ENCODE peak calls at places on chromosomes 4 and X, in five cellular contexts. N is type B pancreatic cell, V is fibroblast of the aortic adventitia, J is pancreas, I is fibroblast of mammary gland. H is an unnamed sample.
A peak's percentile ranks its signal among the peaks of the same experiment; 100 is the strongest.

GRCh38 chr4:11765849-11766453 is 337.3 kb upstream of the HS3ST1 start:
- DNase-seq in I (peak; percentile 59), J (no peak), N (no peak), V (peak; percentile 69), H (no peak)

GRCh38 chrX:40086569-40087335 is 11.0 kb downstream of the BCOR start:
- DNase-seq in N (no peak), J (peak; percentile 53), I (no peak), V (no peak), H (no peak)

GRCh38 chr4:77430847-77431246 is 174.8 kb upstream of the CXCL13 start:
- DNase-seq in N (no peak), I (no peak), J (no peak), V (no peak), H (no peak)

GRCh38 chr4:169283114-169283509 is 12.4 kb upstream of the SH3RF1 start:
- DNase-seq in N (no peak), J (no peak), I (peak; percentile 92), V (peak; percentile 96), H (no peak)

GRCh38 chr4:105215609-105216313 is 69.1 kb downstream of the TET2 start:
- DNase-seq in J (no peak), V (no peak), I (peak; percentile 30), N (no peak), H (no peak)

GRCh38 chr4:82613111-82613510 is 51.3 kb upstream of the TMEM150C start:
- DNase-seq in J (no peak), N (no peak), I (no peak), V (no peak), H (no peak)

GRCh38 chrX:40644821-40645358 is 2.5 kb downstream of the CXorf38 start:
- DNase-seq in N (no peak), J (no peak), I (peak; percentile 83), V (peak; percentile 78), H (peak; percentile 67)

GRCh38 chr4:98516042-98516440 is 142.4 kb downstream of the TSPAN5 start:
- DNase-seq in J (no peak), I (peak; percentile 92), V (peak; percentile 72), N (no peak), H (no peak)

GRCh38 chr4:73067971-73068394 is 1.5 kb downstream of the COX18 start:
- DNase-seq in J (no peak), V (no peak), N (no peak), I (peak; percentile 39), H (no peak)

GRCh38 chr4:109441858-109442480 is 8.4 kb downstream of the SEC24B start:
- DNase-seq in N (no peak), V (no peak), I (peak; percentile 17), J (no peak), H (no peak)

GRCh38 chr4:73856518-73856917 is 3.4 kb downstream of the PF4V1 start:
- DNase-seq in J (no peak), I (peak; percentile 90), V (peak; percentile 84), N (no peak), H (no peak)

GRCh38 chr4:185096032-185096653 is 46.9 kb upstream of the SLC25A4 start:
- DNase-seq in J (no peak), V (peak; percentile 69), I (peak; percentile 57), N (no peak), H (no peak)

GRCh38 chr4:727576-727975 is 21.9 kb downstream of the PCGF3 start:
- DNase-seq in I (no peak), V (peak; percentile 16), J (no peak), N (no peak), H (no peak)

GRCh38 chrX:19005909-19006308 is 22.0 kb upstream of the PHKA2 start:
- DNase-seq in N (no peak), J (no peak), I (no peak), V (no peak), H (no peak)
- TF ChIP-seq CTCF in N (no peak), J (no peak), I (no peak), V (no peak), H (no peak)

GRCh38 chrX:145213504-145213903 is 33.8 kb upstream of the SPANXN1 start:
- DNase-seq in N (no peak), I (peak; percentile 12), V (no peak), J (no peak), H (no peak)
- TF ChIP-seq CTCF in N (peak; percentile 78), I (peak; percentile 37), V (peak; percentile 25), J (no peak), H (peak; percentile 17)

DNA sequence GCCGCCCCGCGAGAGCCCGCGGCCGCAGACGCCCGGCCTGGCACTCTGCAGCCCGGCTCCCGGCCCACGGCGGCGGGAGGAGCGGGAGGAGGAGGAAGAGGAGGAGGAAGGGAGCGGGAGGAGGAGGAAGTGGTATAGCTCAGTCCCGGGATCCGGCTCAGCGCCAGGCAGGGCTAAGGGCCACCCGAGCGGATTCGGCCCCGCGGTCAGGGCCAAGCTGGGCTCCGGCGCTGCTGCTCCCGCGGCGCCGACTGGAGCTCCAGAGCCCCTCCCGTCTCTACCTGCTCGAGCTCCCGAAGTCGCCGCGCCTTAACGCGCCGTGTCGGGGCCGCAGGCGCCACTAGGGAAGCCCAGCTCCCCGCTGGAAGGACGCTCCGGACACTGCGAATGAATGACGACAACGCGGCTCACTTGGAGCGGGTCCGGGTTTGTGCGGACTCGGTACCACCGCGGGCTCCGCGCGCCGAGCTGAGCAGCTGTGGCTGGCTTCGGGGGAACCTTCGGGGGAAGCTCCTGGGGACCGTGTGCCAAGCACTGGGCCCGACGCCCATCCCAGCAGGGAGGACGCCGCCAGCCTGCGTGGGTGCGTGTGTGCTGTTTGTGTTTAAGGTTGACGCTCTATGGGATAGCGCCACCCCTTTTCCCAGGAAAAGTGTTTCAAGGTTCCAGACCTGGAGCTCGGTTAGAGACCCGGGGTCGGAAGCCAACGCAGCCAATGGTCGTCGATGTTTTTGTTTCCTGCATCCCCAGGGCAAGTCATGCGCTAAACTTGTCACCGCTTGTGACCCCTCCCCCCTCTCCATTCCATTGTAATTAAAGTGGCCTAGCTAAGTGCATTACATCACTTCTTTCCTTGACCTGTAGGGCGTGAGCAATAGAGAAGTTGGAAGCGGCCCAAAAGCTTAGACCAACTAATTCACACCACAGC is at the start of gene TBC1D9:
- DNase-seq in J (peak; percentile 91), I (peak; percentile 80), N (peak; percentile 78), V (peak; percentile 75), H (peak; percentile 92)
- TF ChIP-seq CTCF in J (no peak), I (no peak), N (no peak), V (no peak), H (no peak)

GRCh38 chr4:120922390-120923200 is at the start of gene PRDM5:
- DNase-seq in J (peak; percentile 81), N (peak; percentile 77), V (peak; percentile 65), I (peak; percentile 64), H (peak; percentile 88)
- TF ChIP-seq CTCF in J (no peak), N (peak; percentile 66), V (peak; percentile 48), I (peak; percentile 6), H (no peak)

H was measured in upper lobe of right lung.